ENCODE peak calls at places on chromosomes 12 and 14, in four cellular contexts. A is gastrocnemius medialis, M is Peyer's patch, K is heart left ventricle. F is an unnamed sample.

GRCh38 chr14:22572562-22573058 is 16.4 kb downstream of the DAD1 start:
- DNase-seq in A (no peak), M (no peak), K (no peak), F (no peak)

GRCh38 chr12:5262885-5263284 is 169.0 kb upstream of the NTF3 start:
- DNase-seq in A (no peak), M (no peak), K (no peak), F (no peak)

GRCh38 chr14:105468621-105469241 is 5.9 kb upstream of the CRIP2 start:
- DNase-seq in A (no peak), M (no peak), K (no peak), F (peak; percentile 87)

GRCh38 chr12:68497702-68498101 is 113.0 kb upstream of the RAP1B start:
- DNase-seq in A (no peak), M (no peak), K (no peak), F (no peak)

GRCh38 chr14:89337912-89338311 is 79.1 kb downstream of the FOXN3 start:
- DNase-seq in A (peak; percentile 50), M (no peak), K (no peak), F (no peak)

GRCh38 chr14:36275741-36276140 is 44.7 kb downstream of the MBIP start:
- DNase-seq in A (no peak), M (no peak), K (no peak), F (peak; percentile 69)

GRCh38 chr14:60865378-60866127 is 115.3 kb downstream of the TRMT5 start:
- DNase-seq in A (no peak), M (no peak), K (no peak), F (no peak)

GRCh38 chr14:96090441-96091148 is 51.4 kb downstream of the C14orf132 start:
- DNase-seq in A (no peak), M (peak; percentile 47), K (peak; percentile 86), F (peak; percentile 92)

GRCh38 chr14:38207830-38208815 is at the start of gene SSTR1:
- DNase-seq in A (no peak), M (peak; percentile 92), K (no peak), F (no peak)

GRCh38 chr12:105978276-105978675 is 160.5 kb downstream of the NUAK1 start:
- DNase-seq in A (no peak), M (no peak), K (no peak), F (no peak)

GRCh38 chr12:108583971-108584370 is 13.9 kb downstream of the TMEM119 start:
- DNase-seq in A (no peak), M (peak; percentile 14), K (no peak), F (no peak)

GRCh38 chr12:22333186-22333745 is 1.2 kb downstream of the ST8SIA1 start:
- DNase-seq in A (no peak), M (no peak), K (no peak), F (no peak)

GRCh38 chr14:92513966-92514843 is 624 bp downstream of the RIN3 start:
- DNase-seq in A (no peak), M (peak; percentile 74), K (peak; percentile 74), F (no peak)

GRCh38 chr12:110704750-110705149 is 15.8 kb upstream of the HVCN1 start:
- DNase-seq in A (no peak), M (no peak), K (no peak), F (no peak)

GRCh38 chr12:132322206-132323132 is 6.9 kb downstream of the GALNT9 start:
- DNase-seq in A (no peak), M (no peak), K (peak; percentile 33), F (no peak)

GRCh38 chr12:112151766-112152541 is 26.6 kb downstream of the TRAFD1 start:
- DNase-seq in A (no peak), M (no peak), K (peak; percentile 7), F (no peak)

GRCh38 chr14:72120315-72120714 is 188.1 kb downstream of the RGS6 start:
- DNase-seq in A (no peak), M (no peak), K (no peak), F (no peak)

GRCh38 chr14:79510659-79511058 is 700.6 kb downstream of the DIO2 start:
- DNase-seq in A (no peak), M (no peak), K (no peak), F (no peak)

GRCh38 chr14:98754343-98755025 is 517.5 kb downstream of the BCL11B start:
- DNase-seq in A (peak; percentile 9), M (no peak), K (no peak), F (no peak)

GRCh38 chr12:69240625-69240984 is 1.2 kb downstream of the CPSF6 start:
- DNase-seq in A (no peak), M (no peak), K (no peak), F (no peak)

GRCh38 chr12:32140867-32141266 is 34.2 kb downstream of the BICD1 start:
- DNase-seq in A (no peak), M (no peak), K (no peak), F (no peak)

GRCh38 chr14:35927727-35928126 is 101.6 kb downstream of the BRMS1L start:
- DNase-seq in A (no peak), M (no peak), K (no peak), F (no peak)

GRCh38 chr12:38664661-38665269 is 240.6 kb downstream of the CPNE8 start:
- DNase-seq in A (no peak), M (no peak), K (no peak), F (no peak)
- TF ChIP-seq CTCF in A (no peak), M (no peak), K (peak; percentile 23), F (no peak)

GRCh38 chr12:123526542-123527080 is 6.9 kb downstream of the RILPL1 start:
- DNase-seq in A (no peak), M (no peak), K (no peak), F (no peak)

GRCh38 chr12:123531091-123531490 is 2.4 kb downstream of the RILPL1 start:
- DNase-seq in A (peak; percentile 80), M (no peak), K (no peak), F (peak; percentile 54)

GRCh38 chr12:123529636-123530035 is 3.9 kb downstream of the RILPL1 start:
- DNase-seq in A (no peak), M (no peak), K (no peak), F (no peak)

GRCh38 chr12:123530683-123531082 is 2.8 kb downstream of the RILPL1 start:
- DNase-seq in A (no peak), M (no peak), K (no peak), F (no peak)

DNA sequence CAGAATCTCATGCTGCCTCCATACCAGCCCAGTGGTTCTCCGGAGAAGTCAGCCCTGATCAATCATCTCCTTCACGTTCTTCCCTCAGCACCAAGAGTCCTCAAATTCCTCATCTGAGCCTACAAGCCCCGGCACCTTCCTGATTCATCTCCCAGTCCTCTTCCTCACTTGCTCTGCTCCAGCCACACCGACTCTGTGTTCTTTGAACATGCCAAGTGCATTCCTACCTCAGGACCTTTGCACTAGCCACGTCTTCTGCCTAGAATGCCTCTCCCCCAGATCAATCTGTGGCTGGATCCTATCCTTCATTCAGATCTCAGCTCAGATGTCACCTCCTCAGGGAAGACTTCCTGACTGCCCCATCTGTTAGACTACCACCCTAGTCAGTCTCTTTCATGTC is 4.7 kb downstream of the RILPL1 start:
- DNase-seq in A (no peak), M (no peak), K (no peak), F (no peak)
- H3K27ac ChIP-seq in A (peak overlapping the region; percentile 89), M (no peak overlapping the region), K (no peak overlapping the region), F (no peak overlapping the region)

GRCh38 chr12:50771409-50771808 is 7.5 kb downstream of the ATF1 start:
- DNase-seq in A (no peak), M (no peak), K (no peak), F (no peak)

GRCh38 chr12:50776749-50777728 is 13.1 kb downstream of the ATF1 start:
- DNase-seq in A (no peak), M (no peak), K (no peak), F (no peak)

GRCh38 chr12:50772470-50772869 is 8.6 kb downstream of the ATF1 start:
- DNase-seq in A (no peak), M (no peak), K (no peak), F (no peak)

DNA sequence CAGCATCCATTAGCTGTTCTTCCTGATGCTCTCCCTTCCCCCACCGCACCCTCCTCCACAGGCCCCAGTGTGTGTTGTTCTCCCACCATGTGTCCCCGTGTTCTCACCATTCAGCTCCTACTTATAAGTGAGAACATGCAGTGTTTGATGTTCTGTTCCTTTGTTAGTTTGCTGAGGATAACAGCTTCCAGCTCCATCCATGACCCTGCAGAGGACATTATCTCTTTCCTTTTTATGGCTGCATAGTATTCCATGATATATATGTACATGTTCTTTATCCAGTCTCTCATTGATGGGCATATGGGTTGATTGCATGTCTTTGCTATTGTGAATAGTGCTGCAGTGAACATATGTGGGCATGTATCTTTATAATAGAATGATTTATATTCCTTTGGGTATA is 9.0 kb downstream of the ATF1 start:
- DNase-seq in A (no peak), M (no peak), K (no peak), F (no peak)
- TF ChIP-seq POLR2A in A (no peak), M (no peak), K (no peak), F (no peak)

GRCh38 chr14:104294983-104295680 is 156.7 kb downstream of the KIF26A start:
- DNase-seq in A (no peak), M (peak; percentile 40), K (peak; percentile 44), F (no peak)

GRCh38 chr14:104294628-104294982 is 156.2 kb downstream of the KIF26A start:
- DNase-seq in A (no peak), M (peak; percentile 46), K (no peak), F (no peak)

GRCh38 chr14:104292084-104292970 is 153.9 kb downstream of the KIF26A start:
- DNase-seq in A (peak; percentile 1), M (peak; percentile 23), K (peak; percentile 46), F (no peak)

GRCh38 chr14:104293231-104293841 is 154.9 kb downstream of the KIF26A start:
- DNase-seq in A (no peak), M (peak; percentile 26), K (peak; percentile 56), F (no peak)

DNA sequence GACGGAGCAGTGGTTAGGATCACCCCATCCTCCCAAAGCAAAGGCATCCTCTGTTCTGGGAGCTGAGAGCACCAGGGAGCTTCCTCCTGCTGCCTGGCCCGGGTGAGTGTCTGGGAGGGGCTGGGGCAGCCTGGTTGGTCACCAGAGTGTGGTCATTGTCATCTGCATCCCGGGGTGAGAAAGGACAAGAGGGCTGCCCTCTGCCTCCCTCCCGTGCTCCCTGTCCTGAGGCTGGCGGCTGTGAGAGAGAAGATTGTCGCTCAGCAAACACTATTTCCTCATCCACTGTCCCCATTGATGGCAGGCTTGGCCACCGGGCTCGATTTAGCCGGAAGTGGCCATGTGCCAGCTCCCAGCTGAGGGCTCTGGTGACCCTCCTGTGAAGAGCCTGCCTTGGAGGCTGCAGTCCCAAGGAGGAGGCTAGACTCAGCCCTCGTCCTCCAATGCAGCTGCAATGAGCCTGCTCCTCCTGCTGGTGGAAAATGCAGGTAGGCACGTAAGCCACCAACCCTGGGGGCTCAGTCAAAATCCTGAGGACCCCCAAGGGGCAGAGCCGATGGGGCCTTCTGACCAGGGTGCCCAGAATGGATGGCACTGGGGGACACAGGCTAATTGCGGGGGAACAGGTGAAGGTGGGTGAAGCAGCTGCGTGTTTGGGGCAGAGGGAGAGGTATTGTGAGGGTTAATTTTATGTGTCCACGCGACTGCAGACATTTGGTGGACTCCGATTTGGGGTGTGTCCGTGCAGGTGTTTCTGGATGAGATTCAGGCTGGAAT is 155.7 kb downstream of the KIF26A start:
- DNase-seq in A (no peak), M (peak; percentile 55), K (peak; percentile 57), F (no peak)
- TF ChIP-seq CTCF in A (no peak), M (no peak), K (peak; percentile 9), F (no peak)

GRCh38 chr12:24901975-24902461 is 46.9 kb downstream of the BCAT1 start:
- DNase-seq in A (no peak), M (no peak), K (no peak), F (no peak)
- H3K27ac ChIP-seq in A (peak overlapping the region; percentile 9), M (no peak overlapping the region), K (no peak overlapping the region), F (no peak overlapping the region)